ENCODE peak calls at places on chromosomes 1 and 21, in six cellular contexts. X is stomach, Q is ovary, T is sigmoid colon, U is HepG2, Y is A549. P is an unnamed sample.

GRCh38 chr1:24749257-24749656 is 4.0 kb downstream of the CLIC4 start:
- DNase-seq in X (no peak), U (no peak), T (no peak), Q (no peak), Y (no peak), P (no peak)

GRCh38 chr1:206500046-206500445 is 7.3 kb upstream of the RASSF5 start:
- DNase-seq in Q (no peak), U (no peak), Y (no peak), T (no peak), X (no peak), P (no peak)

GRCh38 chr1:216626394-216627067 is 96.7 kb downstream of the ESRRG start:
- DNase-seq in X (no peak), U (no peak), Q (no peak), Y (no peak), T (no peak), P (no peak)

GRCh38 chr21:14956826-14957225 is 108.0 kb downstream of the NRIP1 start:
- DNase-seq in X (no peak), Q (no peak), Y (no peak), T (no peak), U (no peak), P (no peak)

GRCh38 chr21:38422067-38422466 is 76.2 kb downstream of the ERG start:
- DNase-seq in X (no peak), T (no peak), U (no peak), Q (no peak), Y (no peak), P (no peak)

GRCh38 chr1:11376981-11377583 is 101.9 kb upstream of the DISP3 start:
- DNase-seq in Q (no peak), U (no peak), T (no peak), X (no peak), Y (no peak), P (no peak)

GRCh38 chr1:17199267-17200044 is 5.5 kb upstream of the PADI1 start:
- DNase-seq in X (no peak), Y (no peak), U (no peak), T (peak; percentile 9), Q (no peak), P (no peak)

GRCh38 chr1:59692591-59692990 is 122.2 kb upstream of the HOOK1 start:
- DNase-seq in X (no peak), Y (no peak), Q (no peak), U (no peak), T (no peak), P (no peak)

GRCh38 chr1:61655453-61655852 is 69.5 kb downstream of the TM2D1 start:
- DNase-seq in U (no peak), Y (no peak), T (no peak), Q (no peak), X (no peak), P (no peak)

GRCh38 chr1:83704350-83704749 is 294.6 kb downstream of the TTLL7 start:
- DNase-seq in U (no peak), Q (no peak), Y (no peak), T (no peak), X (no peak), P (no peak)

GRCh38 chr1:59360170-59360569 is 63.3 kb downstream of the FGGY start:
- DNase-seq in X (no peak), T (no peak), U (no peak), Q (no peak), Y (no peak), P (no peak)

GRCh38 chr1:198672124-198672523 is 33.3 kb downstream of the PTPRC start:
- DNase-seq in X (no peak), Y (no peak), Q (no peak), T (no peak), U (no peak), P (no peak)

GRCh38 chr21:31732891-31733520 is 1.1 kb upstream of the SCAF4 start:
- DNase-seq in Y (peak; percentile 5), U (peak; percentile 15), T (peak; percentile 66), X (no peak), Q (no peak), P (no peak)

GRCh38 chr1:45953934-45954333 is 150.5 kb downstream of the MAST2 start:
- DNase-seq in Q (no peak), Y (no peak), U (no peak), X (no peak), T (no peak), P (no peak)

GRCh38 chr1:243325305-243325890 is 69.6 kb downstream of the SDCCAG8 start:
- DNase-seq in T (no peak), Q (no peak), Y (peak; percentile 34), U (peak; percentile 39), X (no peak), P (no peak)

GRCh38 chr1:76012341-76013208 is 62.0 kb upstream of the ST6GALNAC3 start:
- DNase-seq in X (no peak), Y (no peak), Q (no peak), U (no peak), T (no peak), P (no peak)

GRCh38 chr1:14606632-14607031 is 8.1 kb downstream of the KAZN start:
- DNase-seq in X (no peak), Q (no peak), U (no peak), T (no peak), Y (no peak), P (no peak)

GRCh38 chr1:9438431-9439073 is 100.7 kb upstream of the SLC25A33 start:
- DNase-seq in Y (peak; percentile 41), U (peak; percentile 91), Q (peak; percentile 52), T (peak; percentile 87), X (peak; percentile 44), P (peak; percentile 62)

GRCh38 chr21:45376459-45377324 is 28.3 kb upstream of the COL18A1 start:
- DNase-seq in Y (no peak), Q (peak; percentile 16), T (peak; percentile 54), U (no peak), X (no peak), P (no peak)

GRCh38 chr1:16172232-16172830 is 16.5 kb upstream of the EPHA2 start:
- DNase-seq in T (no peak), Y (no peak), X (no peak), Q (no peak), U (no peak), P (no peak)

GRCh38 chr1:227429447-227430359 is 111.4 kb upstream of the CDC42BPA start:
- DNase-seq in U (no peak), Y (no peak), Q (no peak), T (no peak), X (no peak), P (no peak)

GRCh38 chr1:82565546-82565945 is 764.8 kb downstream of the ADGRL2 start:
- DNase-seq in X (no peak), T (no peak), Q (no peak), Y (no peak), U (no peak), P (no peak)

GRCh38 chr1:53145619-53145941 is 3.1 kb upstream of the SLC1A7 start:
- DNase-seq in T (no peak), U (no peak), X (no peak), Y (no peak), Q (no peak), P (no peak)
- H3K27ac ChIP-seq in T (peak overlapping the region; percentile 79), U (peak overlapping the region; percentile 88), X (peak overlapping the region; percentile 93), Y (peak overlapping the region; percentile 94), Q (peak overlapping the region; percentile 22), P (no peak overlapping the region)

GRCh38 chr1:43207229-43207853 is 35.2 kb downstream of the CFAP57 start:
- DNase-seq in X (no peak), Q (no peak), U (no peak), T (no peak), Y (peak; percentile 26), P (no peak)

GRCh38 chr1:43203859-43204258 is 31.7 kb downstream of the CFAP57 start:
- DNase-seq in X (no peak), Y (no peak), U (no peak), Q (no peak), T (no peak), P (no peak)

GRCh38 chr1:43205671-43206070 is 33.5 kb downstream of the CFAP57 start:
- DNase-seq in X (no peak), U (no peak), T (no peak), Q (no peak), Y (no peak), P (no peak)

GRCh38 chr1:43204394-43204793 is 32.3 kb downstream of the CFAP57 start:
- DNase-seq in X (no peak), U (no peak), Y (no peak), T (no peak), Q (no peak), P (no peak)

DNA sequence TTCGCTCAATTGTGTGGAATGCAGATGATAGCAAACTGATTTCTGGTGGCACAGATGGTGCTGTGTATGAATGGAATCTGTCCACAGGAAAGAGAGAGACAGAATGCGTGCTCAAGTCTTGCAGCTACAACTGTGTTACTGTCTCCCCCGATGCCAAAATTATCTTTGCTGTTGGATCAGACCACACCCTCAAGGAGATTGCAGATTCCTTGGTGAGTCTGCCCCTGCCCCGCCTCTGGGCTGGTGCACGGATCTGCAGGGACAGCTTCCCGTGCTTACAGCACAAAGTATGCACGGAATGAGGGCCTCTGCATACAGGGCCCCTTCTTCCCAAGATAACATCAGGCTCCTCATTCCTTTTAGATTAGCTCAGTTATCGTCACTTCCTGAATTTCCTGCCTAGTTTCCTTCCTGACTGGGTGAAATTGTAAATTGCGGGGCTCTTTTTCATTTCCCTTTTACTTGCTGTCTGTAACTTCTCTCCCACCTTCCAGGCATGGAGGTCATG is 34.6 kb downstream of the CFAP57 start:
- DNase-seq in X (no peak), Y (peak; percentile 66), Q (no peak), U (peak; percentile 91), T (no peak), P (no peak)
- TF ChIP-seq EP300 in X (no peak), Y (peak; percentile 31), Q (no peak), U (peak; percentile 69), T (no peak), P (no peak)

GRCh38 chr1:214280386-214281029 is 451 bp upstream of the SMYD2 start:
- DNase-seq in X (peak; percentile 56), Y (peak; percentile 36), Q (peak; percentile 33), T (no peak), U (peak; percentile 55), P (no peak)
- TF ChIP-seq POLR2A in X (no peak), Y (peak; percentile 40), Q (no peak), T (no peak), U (peak; percentile 60), P (no peak)

DNA sequence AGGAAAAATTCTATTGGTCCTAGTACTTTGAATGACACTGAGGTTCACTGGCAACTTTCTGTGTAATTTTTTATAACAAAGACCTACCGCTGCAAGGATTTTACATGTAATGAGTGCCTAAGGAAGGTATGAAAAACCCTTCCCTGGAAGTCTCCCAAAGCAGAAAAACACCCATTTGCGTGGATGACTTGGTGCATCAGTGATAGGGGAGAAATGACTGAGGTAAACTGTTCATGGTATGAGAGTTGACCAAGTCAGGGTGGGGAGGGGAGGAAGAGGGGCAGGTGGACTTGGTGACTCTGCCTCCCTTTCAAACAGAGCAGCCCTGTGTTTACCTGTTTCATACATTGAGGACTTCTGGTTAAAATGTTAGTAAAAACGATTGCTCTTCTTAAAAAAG is 78.8 kb upstream of the IPO9 start:
- DNase-seq in X (no peak), Q (no peak), Y (no peak), T (no peak), U (no peak), P (no peak)
- H3K27ac ChIP-seq in X (no peak overlapping the region), Q (no peak overlapping the region), Y (peak overlapping the region; percentile 76), T (no peak overlapping the region), U (no peak overlapping the region), P (no peak overlapping the region)

P was measured in tibial nerve.